ENCODE peak calls at places on chromosomes 11 and 22, in ten cellular contexts. W is endothelial cell, J is HFFc6, U is WERI-Rb-1, D is fibroblast of the aortic adventitia, S is fibroblast of lung, Z is A673, P is lung, B is cardiac fibroblast, E is foreskin keratinocyte. V is an unnamed sample.

GRCh38 chr11:131600591-131600990 is 230.2 kb downstream of the NTM start:
- DNase-seq in Z (no peak), B (no peak), S (peak), U (no peak), D (no peak), W (no peak), E (no peak), J (no peak), P (no peak), V (no peak)

GRCh38 chr11:127098684-127099083 is 98.1 kb upstream of the KIRREL3 start:
- DNase-seq in S (no peak), D (no peak), Z (no peak), U (no peak), J (no peak), B (no peak), E (no peak), P (no peak), W (peak), V (no peak)

GRCh38 chr11:115334932-115335788 is 169.1 kb downstream of the CADM1 start:
- DNase-seq in W (no peak), B (peak), Z (peak), U (no peak), P (no peak), D (peak), J (peak), E (no peak), S (peak), V (no peak)

GRCh38 chr11:76424379-76424778 is 20.4 kb upstream of the EMSY start:
- DNase-seq in P (no peak), B (no peak), S (no peak), U (no peak), Z (no peak), D (no peak), E (no peak), J (no peak), W (no peak), V (no peak)

GRCh38 chr11:128579790-128580504 is 7.4 kb downstream of the ETS1 start:
- DNase-seq in J (peak), B (no peak), D (no peak), P (no peak), W (no peak), E (no peak), Z (no peak), S (no peak), U (no peak), V (peak)

GRCh38 chr22:23984430-23984829 is 4.5 kb downstream of the GSTT2 start:
- DNase-seq in U (no peak), D (peak), J (no peak), E (no peak), W (no peak), P (peak), S (peak), Z (no peak), B (peak), V (no peak)

GRCh38 chr11:75924966-75925784 is 110.2 kb downstream of the UVRAG start:
- DNase-seq in B (peak), E (no peak), J (peak), Z (no peak), P (no peak), S (peak), D (peak), W (no peak), U (no peak), V (no peak)

GRCh38 chr11:22792497-22792896 is 37.1 kb downstream of the SVIP start:
- DNase-seq in J (no peak), B (peak), S (peak), D (peak), U (no peak), E (peak), P (no peak), Z (peak), W (no peak), V (no peak)

GRCh38 chr11:27124514-27125264 is 84.1 kb downstream of the BBOX1 start:
- DNase-seq in J (peak), D (peak), Z (peak), W (no peak), U (no peak), S (peak), P (no peak), E (no peak), B (peak), V (no peak)

GRCh38 chr11:74288161-74288560 is 23.3 kb downstream of the P4HA3 start:
- DNase-seq in W (no peak), B (peak), P (no peak), Z (peak), U (no peak), E (peak), J (peak), S (peak), D (peak), V (no peak)

GRCh38 chr11:31397239-31397834 is 27.7 kb downstream of the DNAJC24 start:
- DNase-seq in B (peak), E (no peak), J (peak), W (no peak), S (peak), U (no peak), Z (peak), D (peak), P (no peak), V (no peak)

GRCh38 chr11:94171693-94172440 is 43.2 kb downstream of the PANX1 start:
- DNase-seq in Z (peak), D (peak), W (peak), P (no peak), E (no peak), U (peak), S (peak), J (peak), B (peak), V (no peak)

GRCh38 chr11:118068206-118068944 is 8.5 kb upstream of the TMPRSS4 start:
- DNase-seq in J (no peak), U (peak), Z (no peak), E (no peak), W (peak), S (no peak), P (no peak), D (no peak), B (no peak), V (no peak)

GRCh38 chr11:19952101-19952605 is 208.1 kb downstream of the DBX1 start:
- DNase-seq in E (no peak), P (no peak), U (no peak), B (no peak), W (no peak), D (peak), S (peak), J (no peak), Z (no peak), V (no peak)

GRCh38 chr11:124402326-124402922 is 3.6 kb upstream of the OR8B3 start:
- DNase-seq in P (peak), Z (peak), W (peak), U (peak), B (peak), D (peak), J (peak), E (peak), S (peak), V (peak)

GRCh38 chr22:31620756-31621480 is 41.1 kb downstream of the PISD start:
- DNase-seq in U (no peak), Z (no peak), B (no peak), S (no peak), D (no peak), W (no peak), E (no peak), P (no peak), J (no peak), V (no peak)

GRCh38 chr22:40215266-40215665 is 37.5 kb downstream of the TNRC6B start:
- DNase-seq in W (no peak), B (peak), D (no peak), J (no peak), Z (no peak), U (no peak), E (no peak), S (no peak), P (peak), V (peak)

GRCh38 chr11:100808904-100809491 is 121.9 kb downstream of the ARHGAP42 start:
- DNase-seq in P (no peak), B (peak), U (no peak), W (no peak), J (peak), E (peak), D (peak), S (peak), Z (peak), V (no peak)

GRCh38 chr11:128336203-128336602 is 251.2 kb downstream of the ETS1 start:
- DNase-seq in Z (no peak), P (peak), U (no peak), J (peak), W (no peak), E (no peak), D (peak), S (peak), B (peak), V (no peak)

GRCh38 chr11:36775157-36775556 is 177.1 kb upstream of the RAG2 start:
- DNase-seq in P (no peak), Z (no peak), D (no peak), J (peak), W (no peak), S (no peak), E (peak), U (no peak), B (peak), V (no peak)

GRCh38 chr11:111455291-111456085 is 56.7 kb downstream of the BTG4 start:
- DNase-seq in E (no peak), D (no peak), P (no peak), Z (no peak), B (no peak), W (no peak), J (no peak), S (no peak), U (no peak), V (no peak)

GRCh38 chr11:73344191-73344607 is 32.0 kb upstream of the RELT start:
- DNase-seq in S (no peak), W (no peak), P (no peak), D (no peak), E (no peak), J (no peak), B (no peak), U (no peak), Z (no peak), V (no peak)

GRCh38 chr22:26342719-26343449 is 86.2 kb upstream of the ASPHD2 start:
- DNase-seq in E (no peak), Z (no peak), D (no peak), P (no peak), S (no peak), W (no peak), B (no peak), J (no peak), U (no peak), V (no peak)

GRCh38 chr22:24146190-24146616 is 35.1 kb upstream of the SUSD2 start:
- DNase-seq in B (peak), U (peak), Z (peak), J (peak), S (peak), W (peak), E (no peak), D (peak), P (peak), V (no peak)

GRCh38 chr22:23301591-23301990 is 121.3 kb downstream of the BCR start:
- DNase-seq in J (no peak), U (no peak), D (no peak), P (no peak), Z (no peak), B (no peak), W (no peak), S (no peak), E (no peak), V (peak)

GRCh38 chr11:131944709-131945108 is 574.3 kb downstream of the NTM start:
- DNase-seq in P (no peak), Z (peak), B (peak), J (no peak), U (no peak), W (no peak), S (peak), E (no peak), D (peak), V (no peak)

GRCh38 chr11:59182457-59183151 is 10.7 kb downstream of the DTX4 start:
- DNase-seq in S (no peak), E (no peak), U (peak), B (no peak), P (no peak), J (no peak), Z (no peak), D (no peak), W (no peak), V (no peak)

DNA sequence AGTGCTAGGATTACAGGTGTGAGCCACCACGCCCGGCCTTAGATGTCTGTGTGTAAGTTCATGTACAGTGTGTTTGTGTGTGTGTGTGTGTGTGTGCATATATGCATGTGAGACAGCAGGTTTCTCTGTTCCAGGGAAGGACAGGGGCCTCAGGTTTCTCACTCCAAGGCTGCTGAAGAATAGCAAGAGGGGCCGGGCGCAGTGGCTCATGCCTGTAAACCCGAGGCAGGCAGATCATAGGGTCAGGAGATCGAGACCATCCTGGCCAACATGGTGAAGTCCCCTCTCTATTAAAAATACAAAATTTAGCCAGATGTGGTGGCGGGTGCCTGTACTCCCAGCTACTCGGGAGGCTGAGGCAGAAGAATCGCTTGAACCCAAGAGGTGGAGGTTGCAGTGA is 40.2 kb downstream of the TST start:
- DNase-seq in E (no peak), D (no peak), Z (no peak), U (no peak), P (no peak), S (no peak), J (no peak), B (no peak), W (no peak), V (no peak)
- TF ChIP-seq CTCF in E (no peak), D (no peak), Z (no peak), U (no peak), P (no peak), S (no peak), J (no peak), B (no peak), W (no peak), V (no peak)

GRCh38 chr11:34997872-34998548 is 81.6 kb downstream of the PDHX start:
- DNase-seq in J (peak), P (no peak), D (peak), W (no peak), B (peak), Z (peak), E (no peak), S (peak), U (no peak), V (no peak)
- TF ChIP-seq CTCF in J (peak), P (peak), D (peak), W (peak), B (peak), Z (peak), E (peak), S (peak), U (no peak), V (peak)

GRCh38 chr11:71341596-71341995 is 89.2 kb upstream of the SHANK2 start:
- DNase-seq in S (no peak), D (no peak), J (no peak), Z (no peak), U (no peak), E (no peak), P (no peak), W (no peak), B (no peak), V (no peak)

GRCh38 chr11:71342116-71342515 is 89.7 kb upstream of the SHANK2 start:
- DNase-seq in J (no peak), B (peak), P (no peak), D (peak), Z (no peak), E (no peak), W (no peak), U (no peak), S (peak), V (no peak)

GRCh38 chr11:71341173-71341572 is 88.8 kb upstream of the SHANK2 start:
- DNase-seq in W (no peak), J (no peak), D (no peak), B (no peak), E (no peak), S (no peak), U (no peak), P (no peak), Z (no peak), V (no peak)

GRCh38 chr11:71342951-71343827 is 90.8 kb upstream of the SHANK2 start:
- DNase-seq in Z (peak), U (peak), D (peak), J (peak), E (no peak), P (peak), B (peak), W (peak), S (peak), V (no peak)

GRCh38 chr11:71343828-71344400 is 91.5 kb upstream of the SHANK2 start:
- DNase-seq in W (no peak), B (no peak), Z (no peak), P (no peak), U (no peak), D (no peak), E (no peak), S (no peak), J (no peak), V (no peak)
- TF ChIP-seq CTCF in W (no peak), B (no peak), Z (no peak), P (no peak), U (no peak), D (no peak), E (no peak), S (no peak), J (peak), V (no peak)

GRCh38 chr22:16957781-16958180 is 50.2 kb downstream of the GAB4 start:
- DNase-seq in W (no peak), Z (no peak), D (no peak), J (no peak), B (no peak), E (no peak), U (no peak), P (no peak), S (no peak), V (no peak)
- TF ChIP-seq CTCF in W (no peak), Z (no peak), D (no peak), J (no peak), B (no peak), E (no peak), U (no peak), P (no peak), S (no peak), V (no peak)

GRCh38 chr11:102669664-102670063 is 35.9 kb downstream of the MMP27 start:
- DNase-seq in U (no peak), B (no peak), J (no peak), E (no peak), W (no peak), Z (no peak), P (no peak), S (no peak), D (no peak), V (no peak)

GRCh38 chr11:102666331-102666957 is 39.1 kb downstream of the MMP27 start:
- DNase-seq in E (no peak), D (peak), P (peak), Z (peak), S (peak), B (peak), J (peak), W (no peak), U (peak), V (no peak)

GRCh38 chr11:102662607-102663006 is 37.5 kb upstream of the MMP20 start:
- DNase-seq in J (no peak), E (no peak), U (no peak), Z (no peak), P (no peak), S (no peak), D (no peak), W (no peak), B (no peak), V (no peak)

GRCh38 chr11:102661040-102661439 is 35.9 kb upstream of the MMP20 start:
- DNase-seq in Z (no peak), B (no peak), D (no peak), S (no peak), U (no peak), W (no peak), P (no peak), E (no peak), J (no peak), V (no peak)

GRCh38 chr11:102664001-102664752 is 39.0 kb upstream of the MMP20 start:
- DNase-seq in J (no peak), U (peak), B (no peak), D (no peak), W (peak), E (no peak), S (no peak), Z (peak), P (no peak), V (no peak)
- TF ChIP-seq CTCF in J (peak), U (peak), B (peak), D (peak), W (peak), E (peak), S (peak), Z (peak), P (no peak), V (no peak)

GRCh38 chr11:69444381-69445130 is 36.9 kb upstream of the LINC01488 start:
- DNase-seq in W (peak), U (no peak), E (peak), P (peak), D (peak), Z (peak), B (peak), S (peak), J (peak), V (peak)
- TF ChIP-seq CTCF in W (peak), U (peak), E (peak), P (no peak), D (peak), Z (peak), B (peak), S (peak), J (peak), V (no peak)

GRCh38 chr11:64237484-64237951 is 3.1 kb downstream of the VEGFB start:
- DNase-seq in D (no peak), P (peak), Z (no peak), S (no peak), E (no peak), J (no peak), B (no peak), W (no peak), U (no peak), V (no peak)

GRCh38 chr11:64235427-64236161 is 1.2 kb downstream of the VEGFB start:
- DNase-seq in B (no peak), Z (no peak), S (no peak), W (no peak), D (no peak), J (no peak), E (no peak), U (no peak), P (no peak), V (no peak)

GRCh38 chr11:64232182-64233018 is 2.0 kb upstream of the VEGFB start:
- DNase-seq in P (no peak), W (no peak), E (no peak), B (no peak), J (no peak), S (no peak), U (no peak), D (no peak), Z (no peak), V (no peak)

GRCh38 chr11:64233913-64234839 is at the start of gene VEGFB:
- DNase-seq in U (peak), W (no peak), D (peak), B (peak), P (peak), Z (peak), J (no peak), E (no peak), S (peak), V (no peak)

GRCh38 chr11:64234840-64235379 is 526 bp downstream of the VEGFB start:
- DNase-seq in U (no peak), J (no peak), P (no peak), B (no peak), D (no peak), E (no peak), Z (peak), S (no peak), W (no peak), V (no peak)
- TF ChIP-seq CTCF in U (no peak), J (peak), P (no peak), B (no peak), D (no peak), E (peak), Z (no peak), S (no peak), W (no peak), V (no peak)

GRCh38 chr22:19943665-19944026 is 2.0 kb upstream of the TXNRD2 start:
- DNase-seq in U (no peak), D (peak), J (peak), S (peak), Z (peak), B (peak), E (no peak), W (no peak), P (no peak), V (no peak)

GRCh38 chr22:19942886-19943664 is 1.5 kb upstream of the TXNRD2 start:
- DNase-seq in E (peak), U (peak), J (peak), P (no peak), B (peak), S (peak), W (no peak), Z (peak), D (peak), V (no peak)

GRCh38 chr22:19942071-19942885 is 660 bp upstream of the TXNRD2 start:
- DNase-seq in D (peak), E (no peak), P (no peak), Z (peak), S (peak), W (no peak), B (peak), J (peak), U (no peak), V (no peak)

GRCh38 chr22:19940536-19941364 is 822 bp upstream of the COMT start:
- DNase-seq in W (no peak), D (no peak), S (no peak), U (no peak), J (no peak), P (no peak), Z (no peak), B (no peak), E (no peak), V (no peak)

DNA sequence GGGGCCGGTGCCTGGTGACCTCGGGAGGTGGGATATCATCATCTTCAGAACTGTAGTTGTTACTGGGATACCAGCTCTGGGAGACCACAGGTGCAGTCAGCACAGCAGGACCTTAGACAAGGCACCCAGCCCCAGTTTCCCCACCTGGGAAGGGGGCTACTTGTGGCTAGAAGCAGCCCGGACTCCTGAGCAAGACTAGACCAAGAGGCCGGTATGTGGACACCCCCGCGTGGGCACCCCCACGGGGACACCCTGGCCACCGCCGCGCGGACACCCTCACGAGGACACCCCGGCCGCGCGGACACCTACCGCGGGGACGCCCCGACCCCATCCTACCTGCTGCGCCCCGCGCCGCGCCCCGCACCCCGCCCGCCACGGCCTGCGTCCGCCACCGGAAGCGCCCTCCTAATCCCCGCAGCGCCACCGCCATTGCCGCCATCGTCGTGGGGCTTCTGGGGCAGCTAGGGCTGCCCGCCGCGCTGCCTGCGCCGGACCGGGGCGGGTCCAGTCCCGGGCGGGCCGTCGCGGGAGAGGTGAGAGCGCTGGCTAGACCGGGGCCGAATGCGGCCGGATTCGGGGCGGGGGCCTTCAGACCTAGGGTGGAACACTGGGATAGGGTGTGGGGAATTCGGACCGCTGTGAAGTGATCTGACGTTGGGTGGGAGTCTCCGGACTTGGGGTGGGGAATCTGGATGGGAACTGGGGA is at the start of the genes COMT and TXNRD2:
- DNase-seq in P (peak), U (peak), W (peak), J (peak), S (peak), B (peak), Z (peak), E (no peak), D (peak), V (peak)
- TF ChIP-seq CTCF in P (no peak), U (no peak), W (no peak), J (no peak), S (no peak), B (no peak), Z (no peak), E (no peak), D (no peak), V (no peak)

V was measured in CD14-positive monocyte.